ENCODE peak calls at places on chromosomes 2 and 18, in ten cellular contexts. R, D, K, A, V, Z, L, N, P and U are unnamed samples.

GRCh38 chr2:1662606-1663180 is 81.6 kb downstream of the PXDN start:
- DNase-seq in R (no peak), D (no peak), K (peak; percentile 47), A (peak; percentile 29), V (no peak), Z (peak; percentile 43), L (no peak), N (no peak), P (no peak), U (no peak)

GRCh38 chr2:159677654-159678053 is 34.7 kb upstream of the MARCHF7 start:
- DNase-seq in R (no peak), D (peak; percentile 20), K (no peak), A (no peak), V (no peak), Z (no peak), L (no peak), N (no peak), P (peak; percentile 55), U (no peak)

GRCh38 chr18:5966514-5966913 is 71.2 kb upstream of the TMEM200C start:
- DNase-seq in R (no peak), D (no peak), K (no peak), A (no peak), V (no peak), Z (no peak), L (no peak), N (no peak), P (no peak), U (no peak)

GRCh38 chr2:197804758-197805597 is 585 bp downstream of the PLCL1 start:
- DNase-seq in R (no peak), D (no peak), K (no peak), A (peak; percentile 45), V (no peak), Z (peak; percentile 49), L (peak; percentile 22), N (peak; percentile 63), P (peak; percentile 61), U (no peak)

GRCh38 chr2:195592101-195592500 is 64.9 kb upstream of the SLC39A10 start:
- DNase-seq in R (no peak), D (no peak), K (no peak), A (no peak), V (no peak), Z (no peak), L (no peak), N (no peak), P (no peak), U (no peak)

GRCh38 chr2:62354771-62355550 is 151.0 kb downstream of the TMEM17 start:
- DNase-seq in R (peak; percentile 8), D (no peak), K (no peak), A (no peak), V (no peak), Z (no peak), L (no peak), N (no peak), P (no peak), U (peak; percentile 41)

GRCh38 chr2:19733390-19733789 is 168.4 kb downstream of the TTC32 start:
- DNase-seq in R (no peak), D (no peak), K (no peak), A (no peak), V (no peak), Z (no peak), L (no peak), N (no peak), P (no peak), U (no peak)

GRCh38 chr2:239814136-239814916 is 210.8 kb downstream of the NDUFA10 start:
- DNase-seq in R (no peak), D (no peak), K (no peak), A (peak; percentile 44), V (no peak), Z (peak; percentile 50), L (peak; percentile 15), N (peak; percentile 44), P (no peak), U (no peak)

GRCh38 chr2:9250498-9251153 is 44.0 kb downstream of the ASAP2 start:
- DNase-seq in R (no peak), D (no peak), K (no peak), A (no peak), V (no peak), Z (no peak), L (no peak), N (no peak), P (no peak), U (no peak)

GRCh38 chr2:173101687-173102086 is 26.0 kb downstream of the MAP3K20 start:
- DNase-seq in R (no peak), D (no peak), K (no peak), A (no peak), V (no peak), Z (no peak), L (no peak), N (no peak), P (no peak), U (peak; percentile 48)

GRCh38 chr2:203080447-203080846 is 65.8 kb downstream of the NBEAL1 start:
- DNase-seq in R (no peak), D (no peak), K (no peak), A (no peak), V (no peak), Z (no peak), L (no peak), N (no peak), P (no peak), U (no peak)

GRCh38 chr18:41121116-41121826 is 833.8 kb upstream of the PIK3C3 start:
- DNase-seq in R (peak; percentile 89), D (no peak), K (no peak), A (no peak), V (peak; percentile 30), Z (no peak), L (no peak), N (no peak), P (peak; percentile 78), U (no peak)

GRCh38 chr18:54766631-54767030 is 61.6 kb upstream of the RAB27B start:
- DNase-seq in R (peak; percentile 26), D (no peak), K (no peak), A (no peak), V (no peak), Z (no peak), L (no peak), N (no peak), P (no peak), U (no peak)

GRCh38 chr18:8469793-8470192 is 139.4 kb upstream of the RAB12 start:
- DNase-seq in R (peak; percentile 50), D (no peak), K (peak; percentile 54), A (no peak), V (no peak), Z (no peak), L (no peak), N (no peak), P (no peak), U (no peak)

GRCh38 chr2:109242654-109243331 is 113.8 kb downstream of the SH3RF3 start:
- DNase-seq in R (peak; percentile 91), D (no peak), K (peak; percentile 85), A (no peak), V (peak; percentile 69), Z (no peak), L (peak; percentile 57), N (peak; percentile 67), P (peak; percentile 81), U (peak; percentile 60)
- H3K27ac ChIP-seq in R (peak overlapping the region; percentile 53), D (no peak overlapping the region), K (peak overlapping the region; percentile 92), A (peak overlapping the region; percentile 82), V (peak overlapping the region; percentile 88), Z (peak overlapping the region; percentile 72), L (peak overlapping the region; percentile 91), N (peak overlapping the region; percentile 95), P (peak overlapping the region; percentile 94), U (peak overlapping the region; percentile 60)

GRCh38 chr18:47679864-47680263 is 250.6 kb downstream of the SMAD2 start:
- DNase-seq in R (no peak), D (no peak), K (no peak), A (no peak), V (no peak), Z (no peak), L (no peak), N (no peak), P (no peak), U (no peak)

GRCh38 chr18:47680488-47680887 is 250.0 kb downstream of the SMAD2 start:
- DNase-seq in R (no peak), D (no peak), K (no peak), A (no peak), V (no peak), Z (no peak), L (no peak), N (no peak), P (no peak), U (no peak)

GRCh38 chr18:47682876-47683275 is 247.6 kb downstream of the SMAD2 start:
- DNase-seq in R (no peak), D (no peak), K (no peak), A (no peak), V (no peak), Z (no peak), L (no peak), N (no peak), P (no peak), U (no peak)

GRCh38 chr18:47683774-47684173 is 246.7 kb downstream of the SMAD2 start:
- DNase-seq in R (no peak), D (no peak), K (no peak), A (no peak), V (no peak), Z (no peak), L (no peak), N (no peak), P (no peak), U (no peak)

DNA sequence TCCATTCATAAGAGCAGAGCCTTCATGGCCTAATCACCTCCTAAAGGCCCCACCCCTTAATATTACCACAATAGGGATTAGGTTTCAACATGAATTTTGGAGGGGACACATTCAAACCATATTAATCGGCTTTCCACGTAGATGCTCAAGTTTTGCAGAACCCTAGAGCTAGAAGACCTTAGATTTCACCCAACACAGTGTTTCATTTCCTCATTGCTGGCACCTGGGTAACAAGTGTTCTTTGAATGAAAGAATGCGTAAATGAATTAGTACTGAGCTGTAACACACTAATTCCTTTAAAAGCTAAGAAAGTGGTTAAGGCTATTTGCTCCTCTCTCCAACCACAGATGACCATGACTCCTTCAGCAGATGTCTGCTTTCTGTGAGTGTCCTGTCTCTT is 252.5 kb downstream of the SMAD2 start:
- DNase-seq in R (no peak), D (no peak), K (no peak), A (no peak), V (no peak), Z (no peak), L (no peak), N (no peak), P (no peak), U (no peak)
- H3K27ac ChIP-seq in R (no peak overlapping the region), D (no peak overlapping the region), K (no peak overlapping the region), A (no peak overlapping the region), V (no peak overlapping the region), Z (no peak overlapping the region), L (no peak overlapping the region), N (no peak overlapping the region), P (no peak overlapping the region), U (no peak overlapping the region)

GRCh38 chr2:10777842-10778723 is 34.5 kb downstream of the PDIA6 start:
- DNase-seq in R (no peak), D (no peak), K (no peak), A (no peak), V (no peak), Z (no peak), L (no peak), N (no peak), P (no peak), U (no peak)
- H3K27ac ChIP-seq in R (no peak overlapping the region), D (no peak overlapping the region), K (no peak overlapping the region), A (no peak overlapping the region), V (no peak overlapping the region), Z (no peak overlapping the region), L (peak overlapping the region; percentile 38), N (no peak overlapping the region), P (no peak overlapping the region), U (no peak overlapping the region)

DNA sequence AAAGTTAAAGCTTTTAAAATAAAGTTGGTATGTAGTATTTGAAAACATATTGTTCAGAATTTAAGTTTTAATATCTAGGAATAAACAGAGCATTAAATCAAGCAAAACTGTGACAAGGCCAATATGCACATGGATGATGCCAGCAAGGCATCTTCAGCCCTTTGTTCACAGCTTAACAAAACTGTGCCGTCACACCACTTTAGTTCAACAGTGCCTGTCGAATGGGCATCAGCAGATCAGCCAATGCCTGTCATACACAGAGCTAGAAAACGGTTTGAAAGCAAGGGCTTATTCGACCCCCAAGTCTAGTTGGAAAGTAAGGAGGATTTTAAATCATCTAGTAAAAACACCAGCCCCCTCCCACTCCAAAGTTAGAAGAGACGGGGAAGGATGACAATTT is 16.7 kb downstream of the ZEB2 start:
- DNase-seq in R (no peak), D (no peak), K (no peak), A (no peak), V (no peak), Z (no peak), L (no peak), N (no peak), P (no peak), U (no peak)
- H3K27ac ChIP-seq in R (no peak overlapping the region), D (no peak overlapping the region), K (peak overlapping the region; percentile 99), A (peak overlapping the region; percentile 4), V (no peak overlapping the region), Z (peak overlapping the region; percentile 89), L (peak overlapping the region; percentile 98), N (no peak overlapping the region), P (no peak overlapping the region), U (no peak overlapping the region)